ENCODE peak calls at places on chromosomes 5 and 9, in eight cellular contexts. P is heart left ventricle, I is esophagus squamous epithelium, M is transverse colon, K is body of pancreas, S is uterus, E is right lobe of liver, L is A549. C is an unnamed sample.

GRCh38 chr5:143055596-143056330 is 285.6 kb downstream of the ARHGAP26 start:
- DNase-seq in P (no peak), I (no peak), M (no peak), K (no peak), S (no peak), E (no peak), L (no peak), C (no peak)

GRCh38 chr9:37410969-37411785 is 11.3 kb upstream of the GRHPR start:
- DNase-seq in P (no peak), I (no peak), M (no peak), K (no peak), S (no peak), E (no peak), L (peak), C (peak)

GRCh38 chr9:95419444-95419843 is 97.3 kb downstream of the PTCH1 start:
- DNase-seq in P (no peak), I (no peak), M (no peak), K (no peak), S (no peak), E (no peak), L (no peak), C (no peak)

GRCh38 chr5:78511116-78511906 is 137.3 kb downstream of the LHFPL2 start:
- DNase-seq in P (no peak), I (no peak), M (no peak), K (peak), S (no peak), E (no peak), L (no peak), C (no peak)

GRCh38 chr9:133239533-133240090 is 30.6 kb upstream of the OBP2B start:
- DNase-seq in P (no peak), I (no peak), M (peak), K (no peak), S (no peak), E (peak), L (no peak), C (no peak)

GRCh38 chr9:37174247-37174646 is 53.9 kb downstream of the ZCCHC7 start:
- DNase-seq in P (no peak), I (no peak), M (no peak), K (no peak), S (no peak), E (no peak), L (no peak), C (no peak)

GRCh38 chr5:12023614-12024241 is 119.5 kb upstream of the CTNND2 start:
- DNase-seq in P (no peak), I (no peak), M (no peak), K (peak), S (no peak), E (no peak), L (peak), C (no peak)

GRCh38 chr9:94086961-94087360 is 2.7 kb downstream of the PTPDC1 start:
- DNase-seq in P (no peak), I (no peak), M (no peak), K (no peak), S (no peak), E (no peak), L (no peak), C (no peak)

GRCh38 chr5:6837519-6838110 is 124.4 kb downstream of the TENT4A start:
- DNase-seq in P (no peak), I (no peak), M (peak), K (no peak), S (no peak), E (no peak), L (peak), C (no peak)

GRCh38 chr9:4986783-4987182 is 1.7 kb downstream of the JAK2 start:
- DNase-seq in P (no peak), I (no peak), M (no peak), K (no peak), S (no peak), E (no peak), L (no peak), C (no peak)

GRCh38 chr5:66527478-66527877 is 68.7 kb upstream of the MAST4 start:
- DNase-seq in P (no peak), I (no peak), M (no peak), K (no peak), S (no peak), E (no peak), L (no peak), C (no peak)

GRCh38 chr5:9617191-9617590 is 13.0 kb downstream of the TAS2R1 start:
- DNase-seq in P (no peak), I (no peak), M (no peak), K (no peak), S (no peak), E (no peak), L (no peak), C (no peak)

GRCh38 chr9:107355394-107355793 is 72.3 kb downstream of the RAD23B start:
- DNase-seq in P (no peak), I (no peak), M (no peak), K (no peak), S (no peak), E (no peak), L (no peak), C (no peak)

GRCh38 chr5:102090770-102091169 is 205.3 kb downstream of the SLCO4C1 start:
- DNase-seq in P (no peak), I (no peak), M (no peak), K (peak), S (no peak), E (no peak), L (peak), C (no peak)

GRCh38 chr9:129517006-129517405 is 103.9 kb downstream of the C9orf50 start:
- DNase-seq in P (no peak), I (no peak), M (no peak), K (no peak), S (no peak), E (no peak), L (no peak), C (no peak)

GRCh38 chr5:3893527-3893926 is 297.9 kb downstream of the IRX1 start:
- DNase-seq in P (no peak), I (no peak), M (no peak), K (no peak), S (no peak), E (no peak), L (no peak), C (no peak)

GRCh38 chr5:124748687-124749594 is 2.5 kb upstream of the ZNF608 start:
- DNase-seq in P (peak), I (peak), M (peak), K (peak), S (peak), E (peak), L (peak), C (peak)

GRCh38 chr5:73764996-73765395 is 139.0 kb downstream of the ARHGEF28 start:
- DNase-seq in P (no peak), I (no peak), M (no peak), K (no peak), S (no peak), E (no peak), L (peak), C (no peak)

GRCh38 chr9:77952641-77953341 is 78.8 kb downstream of the GNAQ start:
- DNase-seq in P (no peak), I (no peak), M (no peak), K (no peak), S (no peak), E (no peak), L (no peak), C (no peak)

GRCh38 chr9:35333551-35333950 is 156.4 kb upstream of the RUSC2 start:
- DNase-seq in P (no peak), I (no peak), M (no peak), K (no peak), S (no peak), E (no peak), L (no peak), C (no peak)

GRCh38 chr9:69115621-69116020 is 58.5 kb upstream of the TJP2 start:
- DNase-seq in P (no peak), I (no peak), M (no peak), K (no peak), S (no peak), E (no peak), L (no peak), C (no peak)

GRCh38 chr9:127791085-127791484 is 5.3 kb downstream of the CDK9 start:
- DNase-seq in P (no peak), I (no peak), M (no peak), K (no peak), S (no peak), E (no peak), L (peak), C (no peak)

GRCh38 chr9:87850405-87850804 is 32.3 kb upstream of the SPATA31E1 start:
- DNase-seq in P (no peak), I (no peak), M (no peak), K (no peak), S (no peak), E (no peak), L (peak), C (no peak)

GRCh38 chr9:114383866-114384231 is 3.9 kb downstream of the AKNA start:
- DNase-seq in P (no peak), I (no peak), M (no peak), K (no peak), S (no peak), E (no peak), L (no peak), C (peak)

GRCh38 chr9:114382951-114383865 is 4.6 kb downstream of the AKNA start:
- DNase-seq in P (peak), I (no peak), M (peak), K (no peak), S (peak), E (no peak), L (no peak), C (peak)

GRCh38 chr9:114386361-114386885 is 1.4 kb downstream of the AKNA start:
- DNase-seq in P (no peak), I (no peak), M (no peak), K (no peak), S (no peak), E (no peak), L (no peak), C (peak)

GRCh38 chr9:114385412-114386181 is 2.2 kb downstream of the AKNA start:
- DNase-seq in P (peak), I (peak), M (peak), K (peak), S (peak), E (peak), L (peak), C (peak)

DNA sequence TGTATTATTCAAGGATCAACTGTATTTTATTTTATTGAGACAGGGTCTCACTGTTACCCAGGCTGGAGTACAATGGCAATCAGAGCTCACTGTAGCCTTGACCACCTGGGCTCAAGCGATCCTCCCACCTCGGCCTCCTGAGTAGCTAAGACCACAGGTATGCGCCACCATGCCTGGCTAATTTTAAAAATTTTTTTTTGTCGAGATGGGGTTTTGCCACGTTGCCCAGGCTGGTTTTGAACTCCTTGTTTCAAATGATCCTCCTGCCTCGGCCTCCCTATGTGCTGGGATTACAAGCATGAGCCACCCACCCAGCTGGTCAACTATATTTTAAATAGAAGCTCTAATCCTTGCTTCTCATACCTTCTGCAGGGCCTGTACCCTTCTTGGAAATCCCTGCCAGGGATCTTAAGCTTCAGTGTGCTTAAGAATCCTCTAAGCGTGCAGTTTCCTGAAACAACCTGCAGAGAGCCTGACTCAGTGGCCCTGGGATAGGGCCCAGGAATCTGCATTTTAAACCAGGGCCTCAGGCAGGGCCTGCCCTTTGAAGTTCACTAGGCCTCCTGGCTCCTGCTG is 2.9 kb downstream of the AKNA start:
- DNase-seq in P (no peak), I (no peak), M (no peak), K (no peak), S (no peak), E (no peak), L (no peak), C (peak)
- TF ChIP-seq POLR2A in P (no peak), I (no peak), M (no peak), K (no peak), S (no peak), E (no peak), L (no peak), C (no peak)

GRCh38 chr5:50593681-50594080 is 72.8 kb upstream of the PARP8 start:
- DNase-seq in P (no peak), I (no peak), M (no peak), K (no peak), S (no peak), E (no peak), L (no peak), C (no peak)

GRCh38 chr5:50595199-50595598 is 71.2 kb upstream of the PARP8 start:
- DNase-seq in P (no peak), I (no peak), M (no peak), K (no peak), S (no peak), E (no peak), L (peak), C (no peak)
- H3K4me3 ChIP-seq in P (no peak), I (no peak), M (no peak), K (no peak), S (no peak), E (no peak), L (no peak), C (no peak)

GRCh38 chr5:144191461-144191860 is 20.8 kb downstream of the KCTD16 start:
- DNase-seq in P (no peak), I (no peak), M (no peak), K (no peak), S (no peak), E (no peak), L (no peak), C (no peak)
- TF ChIP-seq POLR2A in P (no peak), I (no peak), M (no peak), K (no peak), S (no peak), E (no peak), L (no peak), C (no peak)

GRCh38 chr5:117186751-117187150 is 612.1 kb upstream of the SEMA6A start:
- DNase-seq in P (no peak), I (no peak), M (no peak), K (no peak), S (no peak), E (no peak), L (no peak), C (no peak)
- H3K4me3 ChIP-seq in P (no peak), I (no peak), M (no peak), K (no peak), S (no peak), E (no peak), L (no peak), C (no peak)

DNA sequence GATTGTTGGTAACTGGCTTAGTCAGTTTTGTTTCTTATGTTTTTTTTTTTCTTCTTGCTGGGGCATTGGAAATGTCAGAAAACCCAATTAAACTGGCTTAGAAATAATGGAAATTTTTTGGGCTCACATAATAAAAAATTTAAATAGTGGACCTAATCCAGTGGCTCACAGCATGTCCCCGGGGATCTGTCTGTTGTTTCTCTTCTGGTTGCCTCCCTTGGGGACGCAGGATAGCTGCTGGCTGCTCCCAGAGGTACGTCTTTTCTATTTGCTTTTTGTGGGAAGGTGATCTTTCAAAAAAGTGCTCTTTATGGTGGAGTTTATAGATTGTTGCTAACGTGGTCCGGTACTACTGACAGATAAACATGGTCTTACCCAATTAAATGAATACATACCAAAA is 52.2 kb downstream of the LMNB1 start:
- DNase-seq in P (no peak), I (no peak), M (no peak), K (no peak), S (no peak), E (no peak), L (no peak), C (no peak)
- TF ChIP-seq POLR2A in P (no peak), I (no peak), M (no peak), K (no peak), S (no peak), E (no peak), L (no peak), C (no peak)

DNA sequence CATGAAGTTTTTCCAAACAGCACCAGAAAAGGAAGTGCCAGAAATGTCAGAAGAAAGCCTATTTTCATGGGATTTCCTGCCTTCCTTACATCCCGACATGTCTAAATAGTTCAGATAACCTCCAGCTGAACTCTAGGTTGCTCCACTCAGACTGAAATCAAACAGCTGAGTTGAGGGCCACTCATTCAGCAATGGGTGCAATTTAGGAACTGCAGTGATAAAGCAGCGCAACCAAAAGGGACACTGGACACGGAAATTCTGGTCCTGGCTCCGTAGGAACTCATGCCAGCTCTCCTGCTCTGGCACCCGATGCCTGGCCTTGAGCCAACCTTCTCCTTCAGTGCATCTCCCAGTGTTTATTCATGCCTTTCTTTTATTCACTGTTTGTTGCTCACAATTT is 127.1 kb downstream of the PDE4D start:
- DNase-seq in P (no peak), I (no peak), M (peak), K (peak), S (peak), E (peak), L (peak), C (no peak)
- H3K4me3 ChIP-seq in P (peak), I (no peak), M (peak), K (no peak), S (peak), E (peak), L (peak), C (no peak)

GRCh38 chr5:177447611-177448243 is 1.1 kb downstream of the PRR7 start:
- DNase-seq in P (peak), I (no peak), M (no peak), K (peak), S (no peak), E (peak), L (peak), C (peak)
- TF ChIP-seq POLR2A in P (no peak), I (no peak), M (no peak), K (peak), S (no peak), E (peak), L (peak), C (no peak)

GRCh38 chr9:33151601-33152000 is 15.5 kb downstream of the B4GALT1 start:
- DNase-seq in P (no peak), I (no peak), M (no peak), K (no peak), S (no peak), E (no peak), L (no peak), C (no peak)
- H3K4me3 ChIP-seq in P (no peak), I (no peak), M (no peak), K (no peak), S (no peak), E (no peak), L (peak), C (no peak)